ENCODE peak calls at places on chromosomes 11 and 22, in seven cellular contexts. V is GM12891, S is DMS153, F is HS-27A, J is thyroid gland, C is DMS53, A is choroid plexus epithelial cell. I is an unnamed sample.

GRCh38 chr11:64787526-64788320 is 9.4 kb upstream of the SF1 start:
- DNase-seq in V (peak; percentile 74), S (no peak), F (no peak), J (peak; percentile 48), C (peak; percentile 77), A (peak; percentile 70), I (peak; percentile 64)

GRCh38 chr11:128422576-128423370 is 164.6 kb downstream of the ETS1 start:
- DNase-seq in V (no peak), S (peak; percentile 99), F (no peak), J (no peak), C (no peak), A (no peak), I (no peak)

GRCh38 chr11:39806652-39807051 is 1652.8 kb downstream of the LRRC4C start:
- DNase-seq in V (no peak), S (no peak), F (no peak), J (no peak), C (no peak), A (no peak), I (no peak)

GRCh38 chr11:7486731-7487130 is 1.4 kb downstream of the OLFML1 start:
- DNase-seq in V (no peak), S (no peak), F (no peak), J (peak; percentile 16), C (no peak), A (no peak), I (no peak)

GRCh38 chr11:34509336-34509902 is 4.2 kb downstream of the ELF5 start:
- DNase-seq in V (no peak), S (no peak), F (no peak), J (no peak), C (no peak), A (no peak), I (no peak)

GRCh38 chr11:57354699-57355098 is 16.5 kb downstream of the P2RX3 start:
- DNase-seq in V (no peak), S (no peak), F (no peak), J (no peak), C (no peak), A (no peak), I (no peak)

GRCh38 chr22:32204856-32205722 is at the start of gene RFPL2:
- DNase-seq in V (no peak), S (peak; percentile 71), F (no peak), J (peak; percentile 36), C (peak; percentile 89), A (peak; percentile 11), I (peak; percentile 4)

GRCh38 chr11:76512851-76513653 is 68.2 kb downstream of the EMSY start:
- DNase-seq in V (no peak), S (peak; percentile 2), F (no peak), J (no peak), C (peak; percentile 59), A (peak; percentile 79), I (peak; percentile 69)

GRCh38 chr11:117535201-117535869 is 207.7 kb downstream of the CEP164 start:
- DNase-seq in V (no peak), S (peak; percentile 77), F (no peak), J (peak; percentile 42), C (peak; percentile 85), A (no peak), I (no peak)

GRCh38 chr11:94632356-94632755 is 65.2 kb downstream of the PIWIL4 start:
- DNase-seq in V (no peak), S (no peak), F (no peak), J (no peak), C (no peak), A (no peak), I (no peak)

GRCh38 chr22:20792966-20793332 is 19.0 kb downstream of the SERPIND1 start:
- DNase-seq in V (no peak), S (no peak), F (no peak), J (no peak), C (no peak), A (no peak), I (no peak)

GRCh38 chr11:92546089-92546488 is 321.5 kb downstream of the FAT3 start:
- DNase-seq in V (no peak), S (no peak), F (no peak), J (no peak), C (no peak), A (no peak), I (no peak)

GRCh38 chr22:48320671-48321515 is 1506.8 kb downstream of the BRD1 start:
- DNase-seq in V (no peak), S (no peak), F (no peak), J (no peak), C (no peak), A (no peak), I (no peak)

GRCh38 chr11:67302571-67303131 is 679 bp upstream of the SSH3 start:
- DNase-seq in V (no peak), S (no peak), F (no peak), J (peak; percentile 61), C (peak; percentile 88), A (peak; percentile 88), I (peak; percentile 35)

GRCh38 chr11:3000032-3000961 is 8.2 kb upstream of the NAP1L4 start:
- DNase-seq in V (no peak), S (peak; percentile 89), F (no peak), J (peak; percentile 100), C (no peak), A (peak; percentile 86), I (peak; percentile 65)

GRCh38 chr22:37907036-37907954 is 1.2 kb downstream of the MICALL1 start:
- DNase-seq in V (no peak), S (no peak), F (no peak), J (peak; percentile 8), C (no peak), A (peak; percentile 47), I (peak; percentile 41)

GRCh38 chr11:95832763-95833162 is 42.5 kb downstream of the CEP57 start:
- DNase-seq in V (no peak), S (no peak), F (no peak), J (no peak), C (no peak), A (peak; percentile 75), I (peak; percentile 29)

GRCh38 chr22:17477401-17477833 is 85.9 kb upstream of the SLC25A18 start:
- DNase-seq in V (no peak), S (no peak), F (no peak), J (no peak), C (no peak), A (peak; percentile 40), I (peak; percentile 76)

GRCh38 chr22:17891427-17892167 is 117.3 kb upstream of the BID start:
- DNase-seq in V (no peak), S (peak; percentile 16), F (no peak), J (peak; percentile 77), C (peak; percentile 16), A (no peak), I (no peak)

GRCh38 chr11:104547996-104548661 is 350.1 kb downstream of the CASP12 start:
- DNase-seq in V (no peak), S (peak; percentile 24), F (no peak), J (no peak), C (peak; percentile 70), A (peak; percentile 58), I (peak; percentile 46)

GRCh38 chr22:22248878-22249277 is 4.3 kb downstream of the VPREB1 start:
- DNase-seq in V (no peak), S (peak; percentile 5), F (no peak), J (no peak), C (peak; percentile 73), A (no peak), I (no peak)

GRCh38 chr11:45606514-45607024 is 58.9 kb downstream of the CHST1 start:
- DNase-seq in V (no peak), S (no peak), F (no peak), J (peak; percentile 19), C (peak; percentile 3), A (no peak), I (no peak)

GRCh38 chr11:77884186-77884828 is 63.4 kb downstream of the AAMDC start:
- DNase-seq in V (no peak), S (no peak), F (no peak), J (no peak), C (no peak), A (peak; percentile 76), I (peak; percentile 64)

GRCh38 chr11:282171-282570 is 4.0 kb downstream of the NLRP6 start:
- DNase-seq in V (no peak), S (no peak), F (no peak), J (no peak), C (no peak), A (no peak), I (no peak)

GRCh38 chr11:117411736-117412135 is 84.1 kb downstream of the CEP164 start:
- DNase-seq in V (no peak), S (no peak), F (no peak), J (no peak), C (no peak), A (no peak), I (no peak)

GRCh38 chr11:74443071-74443864 is 24.1 kb downstream of the KCNE3 start:
- DNase-seq in V (no peak), S (peak; percentile 93), F (no peak), J (peak; percentile 86), C (peak; percentile 93), A (peak; percentile 71), I (peak; percentile 41)

GRCh38 chr11:76791861-76792260 is 8.7 kb downstream of the TSKU start:
- DNase-seq in V (no peak), S (no peak), F (no peak), J (no peak), C (no peak), A (peak; percentile 88), I (peak; percentile 53)

GRCh38 chr11:64081663-64082442 is 46.1 kb downstream of the FLRT1 start:
- DNase-seq in V (no peak), S (peak; percentile 94), F (no peak), J (no peak), C (peak; percentile 97), A (no peak), I (no peak)

GRCh38 chr11:75461136-75461535 is 28.1 kb upstream of the KLHL35 start:
- DNase-seq in V (no peak), S (no peak), F (no peak), J (no peak), C (no peak), A (no peak), I (no peak)

I was measured in fibroblast of pulmonary artery.